ENCODE peak calls at places on chromosomes 4 and X, in seven cellular contexts. H is GM12878, F is HCT116, Y is SK-N-SH, V is K562, Z is HepG2, J is H1. M is an unnamed sample.

GRCh38 chr4:123547167-123547817 is 150.7 kb downstream of the SPRY1 start:
- DNase-seq in H (no peak), F (no peak), Y (no peak), V (peak; percentile 29), Z (no peak), J (peak; percentile 49), M (no peak)

GRCh38 chr4:80846210-80846609 is 184.3 kb upstream of the BMP3 start:
- DNase-seq in H (no peak), F (no peak), Y (no peak), V (no peak), Z (no peak), J (no peak), M (no peak)

GRCh38 chrX:635428-636192 is 5.0 kb downstream of the SHOX start:
- DNase-seq in H (no peak), F (no peak), Y (no peak), V (no peak), Z (no peak), J (no peak), M (peak; percentile 28)

GRCh38 chr4:8512510-8512909 is 67.7 kb upstream of the GPR78 start:
- DNase-seq in H (no peak), F (no peak), Y (no peak), V (no peak), Z (no peak), J (no peak), M (no peak)

GRCh38 chr4:26787461-26788340 is 72.9 kb upstream of the STIM2 start:
- DNase-seq in H (no peak), F (peak; percentile 70), Y (no peak), V (peak; percentile 65), Z (peak; percentile 32), J (peak; percentile 64), M (peak; percentile 6)

GRCh38 chr4:2837110-2837903 is 6.3 kb upstream of the ADD1 start:
- DNase-seq in H (no peak), F (no peak), Y (peak; percentile 25), V (no peak), Z (no peak), J (no peak), M (no peak)

GRCh38 chr4:74975848-74976824 is 43.2 kb downstream of the PARM1 start:
- DNase-seq in H (no peak), F (no peak), Y (no peak), V (no peak), Z (no peak), J (no peak), M (no peak)

GRCh38 chr4:177339794-177340374 is 30.2 kb downstream of the NEIL3 start:
- DNase-seq in H (peak; percentile 4), F (peak; percentile 4), Y (peak; percentile 45), V (peak; percentile 26), Z (peak; percentile 29), J (no peak), M (peak; percentile 43)

GRCh38 chrX:152600853-152601635 is 36.7 kb upstream of the GABRQ start:
- DNase-seq in H (no peak), F (no peak), Y (peak; percentile 20), V (peak; percentile 11), Z (no peak), J (no peak), M (no peak)

GRCh38 chr4:122293374-122294365 is 85.1 kb upstream of the ADAD1 start:
- DNase-seq in H (no peak), F (no peak), Y (no peak), V (no peak), Z (no peak), J (no peak), M (no peak)

GRCh38 chrX:47422444-47422843 is 52.1 kb downstream of the ZNF157 start:
- DNase-seq in H (no peak), F (no peak), Y (no peak), V (no peak), Z (no peak), J (no peak), M (no peak)

GRCh38 chrX:136030357-136031225 is 45.4 kb downstream of the SLC9A6 start:
- DNase-seq in H (no peak), F (no peak), Y (no peak), V (no peak), Z (no peak), J (no peak), M (no peak)

GRCh38 chr4:155891058-155891457 is 12.4 kb upstream of the TDO2 start:
- DNase-seq in H (no peak), F (no peak), Y (no peak), V (no peak), Z (no peak), J (no peak), M (no peak)

GRCh38 chr4:100087743-100088142 is 102.5 kb downstream of the DDIT4L start:
- DNase-seq in H (no peak), F (no peak), Y (no peak), V (no peak), Z (no peak), J (no peak), M (no peak)

GRCh38 chr4:101197350-101197749 is 150.0 kb downstream of the PPP3CA start:
- DNase-seq in H (no peak), F (no peak), Y (no peak), V (no peak), Z (peak; percentile 57), J (no peak), M (no peak)

DNA sequence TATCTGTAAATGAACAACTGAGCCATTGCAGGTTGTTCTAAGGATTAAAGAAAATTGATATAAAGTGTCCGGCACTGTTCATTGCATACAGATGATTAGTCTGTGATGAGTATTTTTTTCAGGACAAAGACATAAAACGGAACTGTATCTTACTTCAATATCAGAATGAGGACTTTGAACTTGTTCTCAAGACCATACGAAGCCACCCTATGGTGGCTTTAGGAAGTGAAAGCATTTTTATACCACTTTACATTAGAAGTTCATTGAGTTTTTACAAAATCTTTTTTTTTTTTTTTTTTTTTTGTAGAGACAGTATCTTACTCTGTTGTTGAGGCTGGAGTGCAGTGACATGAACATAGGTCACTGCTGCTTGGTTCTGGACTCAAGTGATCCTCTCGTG is 45.2 kb upstream of the TRIM2 start:
- DNase-seq in H (no peak), F (no peak), Y (no peak), V (no peak), Z (no peak), J (no peak), M (no peak)
- TF ChIP-seq JUND in H (no peak), F (no peak), Y (no peak), V (no peak), Z (no peak), J (no peak), M (no peak)

GRCh38 chr4:159296061-159296460 is 193.2 kb downstream of the RAPGEF2 start:
- DNase-seq in H (no peak), F (no peak), Y (no peak), V (no peak), Z (peak; percentile 22), J (no peak), M (no peak)
- TF ChIP-seq JUND in H (no peak), F (peak; percentile 39), Y (peak; percentile 81), V (peak; percentile 18), Z (no peak), J (no peak), M (no peak)

DNA sequence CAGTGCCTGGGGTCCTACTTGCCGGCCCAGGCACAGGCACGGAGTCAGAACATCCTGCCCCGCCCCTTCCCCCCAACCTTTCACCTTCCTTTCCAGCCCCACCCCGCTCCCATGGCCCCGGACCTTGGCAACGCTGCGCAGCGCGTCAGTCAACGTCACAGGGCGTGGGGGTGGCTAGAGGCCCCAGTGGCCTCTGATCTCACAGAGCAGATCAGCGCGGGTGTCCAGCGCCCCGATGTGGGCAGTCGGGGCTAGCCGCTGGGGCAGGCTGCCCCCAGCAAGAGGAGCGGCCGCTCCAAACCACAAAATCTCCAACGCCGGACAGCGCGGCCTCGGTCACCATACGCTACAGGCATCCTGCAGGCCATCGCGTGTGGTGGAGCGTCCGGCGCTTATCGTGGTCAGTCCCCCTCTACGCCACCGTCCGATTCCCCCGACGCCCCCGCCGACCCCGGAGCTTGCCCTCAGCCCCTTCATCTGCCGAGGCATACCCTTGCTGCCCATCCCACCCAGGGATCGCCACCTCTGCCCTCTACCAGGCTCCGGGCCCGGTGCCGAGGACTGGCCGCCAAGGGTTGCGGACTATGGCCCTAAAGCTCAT is 69.6 kb upstream of the APOOL start:
- DNase-seq in H (no peak), F (no peak), Y (no peak), V (peak; percentile 9), Z (no peak), J (no peak), M (no peak)
- TF ChIP-seq JUND in H (no peak), F (no peak), Y (no peak), V (no peak), Z (no peak), J (no peak), M (no peak)

GRCh38 chr4:120699354-120699753 is 223.2 kb downstream of the PRDM5 start:
- DNase-seq in H (no peak), F (no peak), Y (no peak), V (no peak), Z (no peak), J (no peak), M (no peak)
- TF ChIP-seq JUND in H (no peak), F (no peak), Y (no peak), V (no peak), Z (no peak), J (no peak), M (no peak)

DNA sequence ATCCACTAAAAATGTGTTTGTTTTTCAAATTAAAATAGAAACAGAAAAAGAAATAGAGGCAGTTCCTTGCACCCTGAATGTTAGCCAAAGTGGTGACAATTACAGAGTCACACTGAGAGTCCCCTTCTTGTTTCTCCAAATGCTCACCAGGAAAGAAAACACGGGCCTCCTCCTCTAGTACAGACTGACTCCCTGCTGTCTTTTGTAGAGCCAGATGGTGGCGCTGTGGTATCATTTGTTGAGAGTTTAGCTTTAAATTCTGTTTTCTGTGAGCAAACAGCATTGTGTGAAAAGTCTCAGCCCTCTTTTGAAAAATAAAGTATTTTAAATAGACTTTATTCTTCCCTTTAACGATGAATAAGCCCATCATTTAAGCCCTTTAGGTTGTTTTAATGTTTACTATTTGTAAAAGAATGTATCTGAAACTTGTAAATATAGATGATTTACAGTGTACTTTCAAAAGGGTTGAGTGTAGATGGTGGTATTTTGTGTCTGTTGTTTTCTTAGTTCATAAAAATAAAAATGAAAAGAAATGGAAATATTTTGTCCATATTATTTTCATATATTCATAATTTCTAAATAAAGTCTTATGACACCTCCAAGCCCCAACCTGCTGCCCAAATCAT is 36.9 kb upstream of the ATOH1 start:
- DNase-seq in H (no peak), F (peak; percentile 55), Y (peak; percentile 59), V (peak; percentile 70), Z (peak; percentile 50), J (no peak), M (peak; percentile 9)
- TF ChIP-seq JUND in H (no peak), F (no peak), Y (no peak), V (no peak), Z (no peak), J (no peak), M (no peak)

M was measured in T47D.